ENCODE peak calls at places on chromosomes 6 and 20, in four cellular contexts. G is BJ, K is body of pancreas, C is epithelial cell of esophagus. S is an unnamed sample.

GRCh38 chr20:64143018-64143801 is 21.0 kb upstream of the MYT1 start:
- DNase-seq in G (no peak), K (no peak), C (no peak), S (no peak)

GRCh38 chr6:90005048-90005827 is 111.0 kb downstream of the GJA10 start:
- DNase-seq in G (no peak), K (no peak), C (no peak), S (no peak)

GRCh38 chr6:163722293-163722692 is 307.8 kb downstream of the QKI start:
- DNase-seq in G (no peak), K (no peak), C (no peak), S (no peak)

GRCh38 chr6:17583811-17584210 is 16.3 kb upstream of the FAM8A1 start:
- DNase-seq in G (no peak), K (peak), C (peak), S (no peak)

GRCh38 chr6:132596201-132596600 is 6.7 kb upstream of the TAAR5 start:
- DNase-seq in G (no peak), K (no peak), C (no peak), S (no peak)

GRCh38 chr20:25126630-25127029 is 44.7 kb upstream of the VSX1 start:
- DNase-seq in G (no peak), K (no peak), C (no peak), S (no peak)

GRCh38 chr6:33702345-33702977 is 9.0 kb downstream of the UQCC2 start:
- DNase-seq in G (no peak), K (peak), C (peak), S (peak)

GRCh38 chr20:5848711-5849505 is 98.7 kb downstream of the SHLD1 start:
- DNase-seq in G (no peak), K (no peak), C (peak), S (no peak)

GRCh38 chr20:19406371-19406770 is 193.9 kb downstream of the SLC24A3 start:
- DNase-seq in G (no peak), K (no peak), C (peak), S (no peak)

GRCh38 chr6:161829186-161829794 is 555.4 kb upstream of the AGPAT4 start:
- DNase-seq in G (no peak), K (no peak), C (no peak), S (no peak)

GRCh38 chr20:62557425-62557824 is 81.6 kb upstream of the GATA5 start:
- DNase-seq in G (no peak), K (peak), C (peak), S (peak)

GRCh38 chr6:159036673-159037072 is 8.1 kb downstream of the TAGAP start:
- DNase-seq in G (no peak), K (no peak), C (no peak), S (no peak)

GRCh38 chr6:43076928-43077809 is 1.1 kb downstream of the PTK7 start:
- DNase-seq in G (no peak), K (peak), C (peak), S (peak)

GRCh38 chr6:137471951-137472350 is 22.2 kb downstream of the OLIG3 start:
- DNase-seq in G (no peak), K (no peak), C (no peak), S (no peak)

GRCh38 chr20:51029963-51030930 is 7.3 kb upstream of the KCNG1 start:
- DNase-seq in G (no peak), K (no peak), C (no peak), S (no peak)

GRCh38 chr20:18092890-18093289 is 35.2 kb upstream of the OVOL2 start:
- DNase-seq in G (no peak), K (no peak), C (no peak), S (no peak)

GRCh38 chr6:30060634-30060981 is 457 bp upstream of the POLR1H start:
- DNase-seq in G (no peak), K (peak), C (peak), S (no peak)

GRCh38 chr20:371755-372542 is 8.6 kb upstream of the TRIB3 start:
- DNase-seq in G (peak), K (peak), C (peak), S (peak)

GRCh38 chr6:79946773-79947190 is 571 bp downstream of the ELOVL4 start:
- DNase-seq in G (no peak), K (no peak), C (peak), S (no peak)

GRCh38 chr6:144338951-144339681 is 54.0 kb downstream of the UTRN start:
- DNase-seq in G (no peak), K (no peak), C (no peak), S (no peak)

GRCh38 chr6:144338474-144338873 is 53.3 kb downstream of the UTRN start:
- DNase-seq in G (no peak), K (no peak), C (no peak), S (no peak)

GRCh38 chr6:144341831-144342527 is 56.8 kb downstream of the UTRN start:
- DNase-seq in G (no peak), K (no peak), C (peak), S (no peak)

GRCh38 chr6:144340541-144341371 is 55.6 kb downstream of the UTRN start:
- DNase-seq in G (no peak), K (no peak), C (peak), S (peak)

DNA sequence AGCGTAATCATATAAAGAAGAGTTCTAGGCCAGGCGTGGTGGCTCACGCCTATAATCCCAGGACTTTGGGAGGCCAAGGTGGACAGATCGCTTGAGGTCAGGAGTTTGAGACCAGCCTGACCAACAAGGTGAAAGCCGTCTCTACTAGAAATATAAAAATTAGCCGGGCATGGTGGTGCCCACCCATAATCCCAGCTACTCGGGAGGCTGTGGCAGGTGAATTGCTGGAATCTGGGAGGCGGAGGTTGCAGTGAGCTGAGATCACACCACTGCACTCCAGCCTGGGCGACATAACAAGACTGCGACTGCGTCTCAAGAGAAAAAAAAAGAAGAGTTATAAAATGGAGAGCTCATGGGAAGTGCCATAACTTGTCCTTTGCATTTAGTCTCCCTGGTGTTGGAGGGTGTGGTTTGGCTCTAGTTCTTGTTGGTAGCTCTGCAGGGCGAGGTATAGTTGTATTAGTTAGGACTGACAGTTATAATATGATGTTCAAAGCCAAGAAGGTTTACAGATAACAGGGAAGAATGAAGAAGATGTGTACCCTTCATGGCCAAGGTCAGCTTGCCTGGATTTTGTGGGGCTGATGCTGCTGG is 54.8 kb downstream of the UTRN start:
- DNase-seq in G (no peak), K (no peak), C (no peak), S (no peak)
- H3K4me3 ChIP-seq in G (no peak), K (no peak), C (no peak), S (no peak)

DNA sequence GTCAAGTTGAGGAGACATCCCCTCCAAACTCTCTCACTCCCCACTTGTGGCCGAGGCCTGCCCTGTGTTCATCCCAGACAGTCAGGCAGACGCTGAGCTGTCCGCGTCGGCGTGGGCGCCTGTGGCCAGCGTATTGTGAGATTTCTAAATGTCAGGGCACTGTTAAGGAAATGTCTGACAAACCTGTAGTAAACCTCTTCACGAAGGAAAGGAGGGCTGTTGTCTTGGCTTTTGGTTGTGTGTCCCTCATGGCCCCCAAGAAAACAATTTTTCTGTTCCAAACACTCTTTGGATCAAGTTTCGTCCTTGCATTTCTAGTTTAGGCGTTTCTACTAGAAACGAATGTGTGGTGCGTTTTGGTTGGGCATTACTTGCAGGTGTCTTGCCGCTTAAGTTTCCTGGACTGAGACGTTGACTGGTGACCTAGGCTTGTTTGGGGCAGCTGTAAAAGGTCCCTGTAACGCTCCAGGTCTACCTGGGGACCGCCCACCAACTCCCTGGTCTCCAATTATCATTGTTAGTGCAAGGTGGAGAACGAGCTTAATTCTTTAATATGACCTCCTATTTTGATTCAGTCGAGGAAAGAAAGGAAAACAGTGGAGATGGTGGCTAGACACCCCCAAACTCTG is 8.7 kb upstream of the POU3F2 start:
- DNase-seq in G (no peak), K (no peak), C (no peak), S (no peak)
- H3K4me3 ChIP-seq in G (no peak), K (no peak), C (no peak), S (no peak)

GRCh38 chr6:13729891-13730290 is 18.3 kb upstream of the RANBP9 start:
- DNase-seq in G (no peak), K (no peak), C (peak), S (peak)

GRCh38 chr6:13730704-13731103 is 19.1 kb upstream of the RANBP9 start:
- DNase-seq in G (no peak), K (no peak), C (no peak), S (no peak)

DNA sequence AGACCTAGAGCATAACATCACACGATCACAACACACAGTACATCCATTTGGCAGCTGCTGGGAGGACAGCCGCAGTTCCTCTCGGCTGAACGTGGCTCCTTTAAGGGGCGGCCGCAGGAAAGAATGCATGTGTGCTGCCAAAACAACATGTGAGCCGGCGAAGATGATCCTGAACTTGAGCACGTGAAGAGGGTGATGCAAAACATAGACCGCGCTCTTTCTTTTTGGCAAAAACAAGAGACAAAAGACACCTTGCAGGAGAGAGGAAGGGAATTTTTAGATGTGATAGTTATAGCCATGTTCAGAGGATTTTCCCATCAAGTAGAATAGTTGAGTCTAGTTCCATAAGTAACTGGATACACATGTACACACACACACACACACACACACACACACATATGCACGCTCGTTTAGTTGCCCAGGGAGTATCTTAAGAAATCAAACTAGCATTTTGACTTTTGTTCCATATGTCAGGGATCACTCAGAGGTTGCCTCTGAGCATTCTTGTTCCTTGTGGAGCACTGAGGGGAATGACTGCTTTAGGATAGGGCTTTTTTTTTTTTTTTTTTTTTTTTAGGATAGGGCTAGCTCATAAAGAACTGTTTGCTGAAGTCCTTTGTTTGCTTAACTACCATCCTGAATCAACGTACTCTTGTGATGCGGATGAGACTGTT is 21.7 kb upstream of the RANBP9 start:
- DNase-seq in G (peak), K (peak), C (peak), S (no peak)
- H3K4me3 ChIP-seq in G (no peak), K (no peak), C (no peak), S (no peak)

DNA sequence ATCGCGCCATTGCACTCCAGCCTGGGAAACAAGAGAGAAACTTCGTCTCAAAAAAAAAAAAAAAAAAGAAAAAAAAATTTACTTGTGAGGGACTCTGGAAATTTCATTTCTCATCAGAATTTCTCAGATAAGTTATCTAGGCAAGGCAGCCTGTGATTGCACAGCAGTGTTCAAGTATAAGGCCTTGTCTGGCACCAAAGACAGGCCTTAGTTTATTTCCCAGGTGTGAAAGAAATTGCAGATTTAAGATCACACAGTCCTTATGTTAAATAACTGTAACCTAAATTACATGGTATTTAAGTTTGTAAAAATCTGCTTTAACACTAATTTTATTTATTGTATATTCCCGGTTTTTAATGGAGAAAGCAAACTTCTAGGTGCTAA is 34.8 kb downstream of the HFE start:
- DNase-seq in G (no peak), K (no peak), C (no peak), S (no peak)
- H3K4me3 ChIP-seq in G (no peak), K (no peak), C (no peak), S (peak)

GRCh38 chr20:44069203-44069931 is 117.6 kb downstream of the JPH2 start:
- DNase-seq in G (no peak), K (no peak), C (no peak), S (no peak)
- H3K4me3 ChIP-seq in G (no peak), K (no peak), C (no peak), S (no peak)

S was measured in PC-9.